ENCODE peak calls at places on chromosomes 13 and 19, in eight cellular contexts. W is heart right ventricle, O is fibroblast of lung, P is uterus, U is thoracic aorta, D is ovary, Q is cardiac fibroblast, Y is type B pancreatic cell. C is an unnamed sample.

GRCh38 chr13:44141213-44141724 is 232.4 kb upstream of the SERP2 start:
- DNase-seq in O (peak), W (no peak), U (no peak), D (peak), Q (peak), P (no peak), Y (no peak), C (no peak)

GRCh38 chr13:52599853-52600603 is 42.2 kb upstream of the HNRNPA1L2 start:
- DNase-seq in P (peak), D (peak), O (peak), W (peak), Q (peak), U (no peak), Y (no peak), C (no peak)

GRCh38 chr19:12946092-12946845 is 607 bp downstream of the RAD23A start:
- DNase-seq in Q (peak), D (peak), W (peak), O (peak), Y (peak), U (no peak), P (peak), C (peak)

GRCh38 chr13:33838567-33839131 is 20.7 kb downstream of the RFC3 start:
- DNase-seq in W (no peak), Y (no peak), Q (peak), U (no peak), P (no peak), O (peak), D (no peak), C (no peak)

GRCh38 chr19:23002690-23003422 is at the start of gene ZNF728:
- DNase-seq in Y (no peak), O (no peak), U (peak), D (peak), W (peak), P (peak), Q (no peak), C (no peak)

GRCh38 chr19:3852614-3853254 is 16.1 kb downstream of the ZFR2 start:
- DNase-seq in O (peak), P (no peak), D (no peak), W (no peak), Q (peak), Y (no peak), U (no peak), C (no peak)

GRCh38 chr13:26551255-26551654 is 6.2 kb upstream of the WASF3 start:
- DNase-seq in Y (no peak), D (no peak), U (no peak), W (no peak), O (no peak), Q (no peak), P (no peak), C (no peak)

GRCh38 chr19:2640563-2641331 is 61.7 kb downstream of the GNG7 start:
- DNase-seq in W (no peak), Q (no peak), Y (no peak), U (no peak), P (no peak), O (no peak), D (no peak), C (no peak)

GRCh38 chr19:48639483-48640375 is 2.5 kb upstream of the DBP start:
- DNase-seq in Y (no peak), W (no peak), O (no peak), Q (no peak), P (peak), D (peak), U (no peak), C (no peak)

GRCh38 chr13:102948006-102948405 is 102.2 kb downstream of the ERCC5 start:
- DNase-seq in Y (no peak), W (no peak), U (no peak), Q (peak), D (no peak), O (peak), P (no peak), C (no peak)

GRCh38 chr19:35063940-35064818 is 22.7 kb downstream of the HPN start:
- DNase-seq in U (no peak), D (no peak), W (no peak), Q (peak), O (peak), P (no peak), Y (no peak), C (no peak)

GRCh38 chr13:30033681-30034447 is 183.4 kb upstream of the UBL3 start:
- DNase-seq in Y (no peak), D (no peak), O (peak), W (no peak), P (peak), U (no peak), Q (peak), C (no peak)

GRCh38 chr19:42023121-42023942 is 29.3 kb upstream of the ATP1A3 start:
- DNase-seq in D (no peak), W (no peak), Y (no peak), P (no peak), U (no peak), O (peak), Q (peak), C (no peak)

GRCh38 chr19:18340990-18341868 is 831 bp downstream of the PGPEP1 start:
- DNase-seq in W (peak), U (no peak), Q (no peak), Y (no peak), P (peak), O (peak), D (peak), C (no peak)

GRCh38 chr19:6530385-6531162 is at the start of gene TNFSF9:
- DNase-seq in Y (peak), U (peak), P (peak), D (peak), W (peak), Q (peak), O (peak), C (peak)

GRCh38 chr13:25295228-25295627 is 6.2 kb upstream of the NUP58 start:
- DNase-seq in D (no peak), U (no peak), O (peak), Y (no peak), W (no peak), Q (no peak), P (no peak), C (no peak)

GRCh38 chr19:41521860-41522555 is 54.0 kb upstream of the CEACAM21 start:
- DNase-seq in Y (no peak), W (peak), D (no peak), O (no peak), U (no peak), Q (no peak), P (no peak), C (no peak)

GRCh38 chr19:1113986-1114483 is 10.2 kb downstream of the GPX4 start:
- DNase-seq in D (peak), O (no peak), Q (no peak), W (no peak), P (no peak), U (no peak), Y (no peak), C (no peak)

GRCh38 chr13:109869312-109870237 is 83.2 kb upstream of the IRS2 start:
- DNase-seq in Y (no peak), U (peak), W (peak), P (peak), Q (peak), D (peak), O (peak), C (no peak)

GRCh38 chr13:110566201-110566600 is 4.7 kb upstream of the RAB20 start:
- DNase-seq in W (no peak), O (no peak), D (no peak), Q (no peak), P (no peak), Y (no peak), U (no peak), C (no peak)

GRCh38 chr19:18046066-18046718 is 38.2 kb downstream of the ARRDC2 start:
- DNase-seq in O (peak), P (peak), Y (no peak), W (no peak), U (no peak), D (no peak), Q (peak), C (no peak)

GRCh38 chr19:13692096-13692495 is 72.2 kb upstream of the MRI1 start:
- DNase-seq in D (no peak), U (peak), Y (no peak), Q (peak), W (no peak), O (peak), P (no peak), C (no peak)

GRCh38 chr19:4896372-4896771 is 6.3 kb downstream of the ARRDC5 start:
- DNase-seq in Y (no peak), O (no peak), W (no peak), P (no peak), D (no peak), Q (peak), U (no peak), C (no peak)

GRCh38 chr13:96958286-96958891 is 35.9 kb downstream of the OXGR1 start:
- DNase-seq in D (no peak), Q (peak), U (no peak), P (no peak), O (peak), Y (no peak), W (no peak), C (no peak)

GRCh38 chr13:38582133-38582532 is 104.7 kb upstream of the FREM2 start:
- DNase-seq in Q (peak), O (peak), Y (no peak), D (no peak), U (no peak), P (no peak), W (no peak), C (no peak)

GRCh38 chr13:89726690-89727435 is 1620.6 kb upstream of the MIR17HG start:
- DNase-seq in W (no peak), P (no peak), Y (no peak), Q (peak), O (peak), D (no peak), U (no peak), C (no peak)

GRCh38 chr19:28428644-28429348 is 784.2 kb downstream of the UQCRFS1 start:
- DNase-seq in O (peak), P (no peak), Q (no peak), Y (no peak), W (no peak), U (no peak), D (no peak), C (no peak)

GRCh38 chr19:5002143-5002542 is 33.2 kb downstream of the KDM4B start:
- DNase-seq in W (no peak), D (no peak), O (peak), P (no peak), U (no peak), Q (peak), Y (no peak), C (no peak)

GRCh38 chr19:38004505-38005223 is 97.7 kb downstream of the SIPA1L3 start:
- DNase-seq in D (peak), W (peak), U (peak), O (peak), Q (peak), P (peak), Y (peak), C (peak)

GRCh38 chr19:44808463-44809371 is at the start of gene BCAM:
- DNase-seq in O (peak), Q (peak), U (no peak), Y (peak), P (peak), D (peak), W (peak), C (peak)

DNA sequence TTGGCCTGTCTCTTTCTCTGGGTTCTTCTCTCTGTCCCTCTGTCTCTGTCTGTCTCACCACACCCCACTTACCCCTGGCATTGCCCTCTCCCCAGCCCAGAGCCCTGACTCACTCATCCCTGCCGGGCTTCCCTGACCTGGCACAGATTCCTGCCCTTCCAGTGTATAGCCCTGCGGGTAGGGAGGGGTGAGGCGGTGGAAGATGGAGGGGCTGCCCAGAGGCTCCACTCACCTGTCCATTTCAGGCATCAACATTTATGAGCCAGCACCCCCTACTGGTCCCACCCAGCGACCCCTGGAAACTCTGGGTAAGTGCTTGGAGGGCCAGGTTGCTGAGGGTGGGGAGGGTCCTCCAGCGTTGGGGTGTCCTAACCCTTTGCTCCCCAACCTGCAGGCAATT is 1.0 kb downstream of the NCCRP1 start:
- DNase-seq in O (no peak), D (no peak), P (no peak), Q (no peak), Y (no peak), W (no peak), U (no peak), C (no peak)
- TF ChIP-seq CTCF in O (no peak), D (no peak), P (no peak), Q (no peak), Y (no peak), W (no peak), U (no peak), C (no peak)

GRCh38 chr19:55210120-55210493 is 806 bp upstream of the PTPRH start:
- DNase-seq in U (no peak), P (peak), W (no peak), Q (peak), D (no peak), O (peak), Y (no peak), C (no peak)

GRCh38 chr19:55209430-55210119 is at the start of gene PTPRH:
- DNase-seq in Q (no peak), Y (no peak), P (no peak), W (no peak), U (no peak), D (no peak), O (no peak), C (no peak)

GRCh38 chr19:55213547-55213946 is 4.2 kb upstream of the PTPRH start:
- DNase-seq in Q (no peak), W (no peak), O (no peak), D (no peak), P (no peak), U (no peak), Y (no peak), C (no peak)

GRCh38 chr19:55208880-55209429 is 346 bp downstream of the PTPRH start:
- DNase-seq in W (no peak), D (no peak), Y (no peak), Q (no peak), U (no peak), O (no peak), P (no peak), C (no peak)

GRCh38 chr19:55212447-55212846 is 3.1 kb upstream of the PTPRH start:
- DNase-seq in P (no peak), D (no peak), Y (no peak), W (no peak), Q (no peak), U (no peak), O (no peak), C (no peak)
- TF ChIP-seq CTCF in P (no peak), D (no peak), Y (peak), W (no peak), Q (peak), U (no peak), O (no peak), C (no peak)

GRCh38 chr19:10228393-10228792 is 2.7 kb downstream of the S1PR2 start:
- DNase-seq in W (no peak), Y (no peak), D (no peak), U (no peak), Q (no peak), O (no peak), P (no peak), C (no peak)

GRCh38 chr19:10231624-10232228 is 595 bp upstream of the S1PR2 start:
- DNase-seq in D (no peak), Y (no peak), W (no peak), Q (no peak), O (no peak), U (no peak), P (no peak), C (no peak)

GRCh38 chr19:10230904-10231623 is at the start of gene S1PR2:
- DNase-seq in Y (peak), Q (peak), O (peak), D (peak), W (peak), U (no peak), P (peak), C (peak)

GRCh38 chr19:10228925-10229324 is 2.2 kb downstream of the S1PR2 start:
- DNase-seq in W (no peak), O (peak), D (no peak), Y (no peak), U (no peak), P (peak), Q (peak), C (no peak)

GRCh38 chr19:10230155-10230903 is 802 bp downstream of the S1PR2 start:
- DNase-seq in P (peak), U (no peak), W (peak), D (peak), O (peak), Q (peak), Y (peak), C (peak)
- TF ChIP-seq CTCF in P (no peak), U (no peak), W (no peak), D (no peak), O (peak), Q (no peak), Y (peak), C (no peak)

GRCh38 chr13:45662122-45662521 is 40.0 kb upstream of the CBY2 start:
- DNase-seq in P (no peak), U (no peak), W (no peak), Q (no peak), D (no peak), O (peak), Y (no peak), C (no peak)
- TF ChIP-seq CTCF in P (no peak), U (no peak), W (no peak), Q (no peak), D (no peak), O (no peak), Y (no peak), C (no peak)

GRCh38 chr19:47112166-47112663 is 1.4 kb downstream of the ZC3H4 start:
- DNase-seq in Y (peak), O (peak), P (peak), D (peak), U (no peak), W (peak), Q (peak), C (peak)

GRCh38 chr19:47111682-47112165 is 1.9 kb downstream of the ZC3H4 start:
- DNase-seq in W (no peak), Y (no peak), Q (no peak), P (no peak), U (no peak), O (no peak), D (no peak), C (no peak)

GRCh38 chr19:47113446-47114348 is at the start of gene ZC3H4:
- DNase-seq in D (peak), Y (peak), P (peak), U (peak), W (peak), O (peak), Q (peak), C (peak)

GRCh38 chr19:47111081-47111589 is 2.4 kb downstream of the ZC3H4 start:
- DNase-seq in W (peak), U (no peak), Y (no peak), Q (no peak), O (no peak), D (no peak), P (peak), C (no peak)

DNA sequence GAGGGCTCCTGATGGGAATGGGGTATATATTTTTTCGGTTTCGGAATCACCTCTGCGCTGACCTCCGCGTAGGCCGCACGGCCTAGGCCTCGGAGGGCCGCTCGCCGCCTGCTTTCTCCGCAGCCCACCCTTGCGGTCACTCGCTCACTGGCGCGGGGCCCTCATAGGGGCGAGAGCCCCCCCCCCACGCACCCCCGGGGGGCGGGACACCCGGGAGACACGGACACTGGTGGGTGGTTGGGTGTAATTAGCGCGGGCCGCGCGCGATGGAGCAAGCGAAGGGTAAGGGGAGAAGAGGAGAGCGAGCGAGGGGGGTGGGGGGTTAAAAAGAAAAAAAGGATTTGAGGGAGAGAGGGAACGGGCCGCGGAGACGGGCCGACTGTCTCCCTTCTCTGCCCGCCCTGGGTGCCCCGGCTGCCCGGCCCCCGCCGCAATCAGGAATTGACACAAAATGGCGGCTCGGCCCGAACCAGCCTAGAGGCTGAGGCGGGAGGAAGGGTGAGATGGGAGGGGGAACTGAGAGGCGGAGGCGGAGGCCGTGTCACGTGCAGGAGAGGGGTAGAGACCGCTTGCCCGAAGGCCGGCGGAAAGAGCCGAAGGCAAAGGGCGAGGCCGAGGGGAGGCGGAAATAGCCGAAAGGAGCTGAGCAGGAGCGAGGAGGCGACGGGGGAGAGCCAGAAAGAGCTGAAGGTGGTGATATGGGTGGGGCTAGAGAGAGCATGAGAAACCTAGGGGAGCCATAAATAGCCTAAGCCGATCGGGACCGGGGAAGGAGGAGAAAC is 721 bp downstream of the ZC3H4 start:
- DNase-seq in D (peak), U (peak), Q (peak), P (peak), O (peak), W (peak), Y (peak), C (peak)
- TF ChIP-seq CTCF in D (no peak), U (no peak), Q (no peak), P (peak), O (no peak), W (no peak), Y (no peak), C (no peak)

GRCh38 chr19:8321760-8322637 is 703 bp downstream of the RPS28 start:
- DNase-seq in Y (no peak), D (no peak), U (no peak), Q (no peak), W (no peak), O (no peak), P (no peak), C (no peak)

GRCh38 chr19:8321067-8321759 is at the start of the genes NDUFA7 and RPS28:
- DNase-seq in D (peak), P (peak), Q (peak), W (peak), U (peak), Y (peak), O (peak), C (peak)

GRCh38 chr19:8319807-8320520 is 1.2 kb downstream of the NDUFA7 start:
- DNase-seq in Y (no peak), P (no peak), W (no peak), D (no peak), U (no peak), O (no peak), Q (no peak), C (no peak)

GRCh38 chr19:8322638-8322997 is 1.3 kb downstream of the RPS28 start:
- DNase-seq in Q (no peak), D (no peak), U (no peak), W (no peak), P (no peak), O (no peak), Y (no peak), C (no peak)

GRCh38 chr19:8320564-8321066 is 560 bp downstream of the NDUFA7 start:
- DNase-seq in Q (no peak), O (no peak), D (no peak), W (no peak), Y (no peak), U (no peak), P (no peak), C (no peak)
- TF ChIP-seq CTCF in Q (no peak), O (no peak), D (no peak), W (no peak), Y (no peak), U (no peak), P (no peak), C (no peak)

C was measured in lower leg skin.